ENCODE peak calls at places on chromosomes 1 and 21, in six cellular contexts. R is GM12878, T is HepG2, F is K562, G is GM12891, I is H1. E is an unnamed sample.

GRCh38 chr1:54849219-54850081 is 37.5 kb downstream of the DHCR24 start:
- DNase-seq in F (no peak), I (no peak), R (no peak), G (no peak), T (no peak), E (no peak)

GRCh38 chr21:34105947-34106541 is 32.7 kb downstream of the MRPS6 start:
- DNase-seq in G (no peak), R (no peak), T (no peak), I (no peak), F (no peak), E (no peak)

GRCh38 chr1:234478152-234478480 is 863 bp downstream of the TARBP1 start:
- DNase-seq in F (peak), R (no peak), G (peak), I (no peak), T (peak), E (peak)

GRCh38 chr1:111221633-111222286 is 5.8 kb upstream of the CHI3L2 start:
- DNase-seq in F (no peak), T (no peak), R (peak), I (no peak), G (no peak), E (no peak)

GRCh38 chr1:223153177-223154119 is 10.4 kb upstream of the TLR5 start:
- DNase-seq in T (no peak), F (peak), G (no peak), R (no peak), I (no peak), E (no peak)

GRCh38 chr21:15638856-15639549 is 90.8 kb upstream of the USP25 start:
- DNase-seq in F (no peak), G (no peak), I (no peak), T (peak), R (no peak), E (no peak)

GRCh38 chr1:204241914-204242313 is 28.1 kb upstream of the GOLT1A start:
- DNase-seq in R (no peak), T (no peak), I (no peak), F (no peak), G (no peak), E (no peak)

GRCh38 chr1:68506386-68506785 is 9.5 kb upstream of the DEPDC1 start:
- DNase-seq in I (no peak), F (no peak), G (no peak), R (no peak), T (no peak), E (no peak)

GRCh38 chr1:9593492-9594465 is 5.1 kb downstream of the TMEM201 start:
- DNase-seq in T (peak), R (peak), G (peak), I (peak), F (peak), E (peak)

DNA sequence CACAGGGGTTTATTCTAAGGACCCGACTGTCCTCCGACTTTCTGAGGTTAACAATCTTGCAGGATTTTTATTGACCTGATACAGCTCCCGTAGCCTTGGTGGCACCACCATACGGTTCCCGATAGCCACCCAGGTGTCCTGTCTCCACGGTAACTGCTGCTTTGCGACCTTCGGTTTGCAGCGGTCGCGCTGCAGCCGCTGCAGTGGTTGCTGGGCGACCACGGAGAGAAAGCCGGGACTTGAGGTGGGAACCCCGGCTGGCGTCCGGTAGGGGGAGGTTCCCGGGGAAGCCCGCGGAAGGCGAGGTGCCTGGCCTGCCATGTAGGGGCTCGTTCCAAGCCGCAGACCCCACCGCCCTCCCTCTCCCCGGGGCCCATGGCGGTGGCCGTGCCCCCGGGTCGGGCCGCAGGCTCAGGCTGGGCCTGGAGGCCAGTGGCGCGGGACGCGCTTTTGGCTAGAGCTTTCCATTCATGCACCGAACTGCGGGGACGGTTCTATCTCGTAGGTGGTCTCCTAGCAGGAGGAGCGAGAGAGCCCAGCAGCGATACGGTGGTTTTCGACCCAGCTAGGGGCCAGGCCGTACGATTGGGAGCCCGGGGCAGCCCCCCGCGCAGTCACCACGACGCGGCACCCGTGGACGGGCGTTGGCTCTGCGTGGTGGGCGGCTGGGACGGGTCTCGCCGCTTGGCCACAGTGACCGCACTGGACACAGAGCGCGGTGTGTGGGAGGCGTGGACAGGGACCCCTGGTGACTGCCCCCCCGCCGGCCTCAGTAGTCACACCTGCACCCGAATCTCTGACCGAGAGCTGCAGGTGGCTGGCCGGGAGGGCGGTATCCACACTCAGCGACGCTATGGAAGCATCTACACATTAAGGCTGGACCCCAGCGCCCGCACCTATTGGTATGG is at the start of gene KLHDC9:
- DNase-seq in T (peak), G (peak), I (peak), R (peak), F (no peak), E (peak)
- TF ChIP-seq POLR2AphosphoS5 in T (no peak), G (no peak), I (no peak), R (peak), F (no peak), E (no peak)

GRCh38 chr1:183635606-183636333 is at the start of gene ARPC5:
- DNase-seq in G (peak), T (peak), F (peak), I (peak), R (peak), E (peak)
- TF ChIP-seq POLR2A in G (peak), T (peak), F (peak), I (no peak), R (peak), E (peak)

DNA sequence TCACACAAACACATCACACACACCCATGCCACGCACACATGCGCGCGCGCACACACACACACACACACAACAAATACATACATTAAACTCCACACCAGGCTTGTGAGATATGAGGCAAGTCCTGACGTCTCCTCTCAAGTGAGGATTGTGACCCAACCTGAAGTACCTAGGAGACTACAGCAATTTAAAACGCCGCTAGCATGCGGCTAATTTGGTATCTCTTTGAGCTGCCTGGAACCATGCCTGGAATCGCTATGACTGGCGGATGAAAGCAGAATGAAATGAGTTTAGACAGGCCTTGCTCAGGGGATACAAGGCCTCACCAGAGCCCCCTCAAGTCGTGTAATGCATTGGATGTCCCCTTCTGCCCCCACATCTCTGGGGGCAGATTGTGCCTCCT is 1.6 kb upstream of the RAB7B start:
- DNase-seq in F (no peak), I (no peak), T (no peak), G (no peak), R (no peak), E (no peak)
- TF ChIP-seq TAF1 in F (no peak), I (no peak), T (no peak), G (no peak), R (no peak), E (no peak)

GRCh38 chr21:44872568-44873355 is 728 bp downstream of the PTTG1IP start:
- DNase-seq in T (no peak), F (peak), G (no peak), R (no peak), I (no peak), E (no peak)

GRCh38 chr21:44874497-44875331 is 1.2 kb upstream of the PTTG1IP start:
- DNase-seq in T (no peak), G (no peak), R (no peak), I (no peak), F (no peak), E (no peak)

GRCh38 chr21:44873356-44874239 is at the start of gene PTTG1IP:
- DNase-seq in I (peak), G (peak), F (peak), R (peak), T (peak), E (peak)

GRCh38 chr21:44875341-44875740 is 1.9 kb upstream of the PTTG1IP start:
- DNase-seq in F (no peak), R (no peak), I (no peak), T (no peak), G (no peak), E (no peak)

DNA sequence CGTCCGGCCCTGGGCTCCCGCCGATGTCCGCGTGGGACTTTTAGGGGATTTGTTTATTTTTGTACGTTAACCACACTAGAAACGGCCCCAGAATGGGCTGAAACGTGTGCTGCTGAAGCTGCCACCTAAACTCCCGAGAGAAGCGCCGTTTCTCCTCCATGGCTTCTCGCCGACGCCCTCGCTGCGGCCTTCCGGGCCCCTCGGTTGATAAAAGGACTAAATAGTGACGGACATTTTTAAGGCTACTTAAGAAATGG is 678 bp upstream of the PTTG1IP start:
- DNase-seq in I (no peak), G (no peak), F (no peak), T (no peak), R (no peak), E (no peak)
- TF ChIP-seq POLR2AphosphoS5 in I (no peak), G (no peak), F (no peak), T (no peak), R (no peak), E (no peak)

E was measured in GM12892.